ENCODE peak calls at places on chromosomes 4 and X, in ten cellular contexts. F is Kasumi-1; R is central memory CD4-positive, alpha-beta T cell; U is HS-5; D is NCI-H1092; S is gastrocnemius medialis; Z is HTR-8/SVneo; J is transverse colon; K is nucleus accumbens; Y is glutamatergic neuron. C is an unnamed sample.

GRCh38 chrX:100863326-100863854 is 10.8 kb downstream of the NOX1 start:
- DNase-seq in F (no peak), R (no peak), U (no peak), D (no peak), S (no peak), Z (no peak), J (no peak), K (no peak), Y (no peak), C (peak)

GRCh38 chr4:138099385-138099784 is 142.8 kb downstream of the SLC7A11 start:
- DNase-seq in F (no peak), R (no peak), U (no peak), D (no peak), S (no peak), Z (no peak), J (no peak), K (no peak), Y (no peak), C (no peak)

GRCh38 chr4:87219648-87220093 is 747 bp downstream of the KLHL8 start:
- DNase-seq in F (peak), R (no peak), U (no peak), D (peak), S (peak), Z (no peak), J (peak), K (no peak), Y (peak), C (peak)

GRCh38 chr4:181939199-181939945 is 303.8 kb upstream of the TENM3 start:
- DNase-seq in F (no peak), R (no peak), U (no peak), D (no peak), S (no peak), Z (no peak), J (no peak), K (no peak), Y (no peak), C (no peak)

GRCh38 chrX:122777766-122778165 is 406.3 kb upstream of the GRIA3 start:
- DNase-seq in F (peak), R (no peak), U (no peak), D (no peak), S (no peak), Z (no peak), J (no peak), K (no peak), Y (no peak), C (peak)

GRCh38 chrX:1380672-1381233 is 11.2 kb downstream of the SLC25A6 start:
- DNase-seq in F (no peak), R (no peak), U (no peak), D (no peak), S (no peak), Z (no peak), J (no peak), K (no peak), Y (peak), C (peak)

GRCh38 chr4:131427000-131427399 is 1722.1 kb upstream of the PCDH10 start:
- DNase-seq in F (no peak), R (no peak), U (no peak), D (no peak), S (no peak), Z (no peak), J (no peak), K (no peak), Y (no peak), C (no peak)

GRCh38 chr4:185567828-185568442 is 32.6 kb upstream of the PDLIM3 start:
- DNase-seq in F (no peak), R (no peak), U (no peak), D (no peak), S (no peak), Z (no peak), J (peak), K (peak), Y (no peak), C (no peak)

GRCh38 chrX:153903991-153904957 is at the start of gene AVPR2:
- DNase-seq in F (no peak), R (no peak), U (no peak), D (no peak), S (no peak), Z (no peak), J (no peak), K (no peak), Y (no peak), C (peak)

GRCh38 chr4:1559896-1560650 is 124.0 kb downstream of the FAM53A start:
- DNase-seq in F (no peak), R (no peak), U (no peak), D (no peak), S (no peak), Z (no peak), J (no peak), K (no peak), Y (no peak), C (peak)

GRCh38 chr4:98639523-98639922 is 18.9 kb downstream of the TSPAN5 start:
- DNase-seq in F (no peak), R (peak), U (no peak), D (no peak), S (no peak), Z (no peak), J (no peak), K (no peak), Y (no peak), C (no peak)

C was measured in NB4.